ENCODE peak calls at places on chromosomes 4 and X, in seven cellular contexts. E, Q, A, N, H, O and T are unnamed samples.

GRCh38 chr4:183807420-183808101 is 97.5 kb upstream of the STOX2 start:
- DNase-seq in N (no peak), E (no peak), H (no peak), A (no peak), Q (no peak), O (no peak), T (no peak)

GRCh38 chrX:14038375-14039077 is 8.8 kb upstream of the GEMIN8 start:
- DNase-seq in N (no peak), H (no peak), A (no peak), Q (no peak), E (no peak), O (no peak), T (no peak)

GRCh38 chrX:154382483-154383069 is 3.5 kb downstream of the EMD start:
- DNase-seq in E (no peak), O (no peak), A (no peak), N (no peak), H (no peak), Q (no peak), T (no peak)

GRCh38 chr4:22850055-22850454 is 157.3 kb downstream of the GBA3 start:
- DNase-seq in O (no peak), N (no peak), A (no peak), E (no peak), H (no peak), Q (no peak), T (no peak)

GRCh38 chr4:76689079-76689817 is 208.7 kb downstream of the SOWAHB start:
- DNase-seq in Q (peak), E (peak), N (no peak), A (no peak), H (peak), O (peak), T (peak)

GRCh38 chrX:40418413-40419195 is 162.2 kb upstream of the ATP6AP2 start:
- DNase-seq in N (no peak), E (no peak), A (no peak), H (no peak), O (no peak), Q (peak), T (no peak)

GRCh38 chr4:11632488-11632887 is 203.8 kb upstream of the HS3ST1 start:
- DNase-seq in Q (no peak), N (peak), A (no peak), H (no peak), O (peak), E (no peak), T (no peak)

GRCh38 chr4:87044511-87045369 is 109.9 kb downstream of the AFF1 start:
- DNase-seq in Q (no peak), E (no peak), O (peak), A (no peak), N (no peak), H (no peak), T (peak)

GRCh38 chrX:48919360-48919821 is 567 bp upstream of the PIM2 start:
- DNase-seq in O (peak), H (no peak), N (no peak), E (no peak), Q (no peak), A (no peak), T (no peak)

GRCh38 chrX:153401133-153401764 is at the start of gene PNMA6E:
- DNase-seq in H (no peak), N (no peak), Q (no peak), E (no peak), O (no peak), A (no peak), T (no peak)

GRCh38 chr4:19239565-19239964 is 1012.1 kb upstream of the SLIT2 start:
- DNase-seq in A (no peak), Q (no peak), N (peak), E (no peak), H (no peak), O (peak), T (peak)

GRCh38 chr4:24810016-24810415 is 14.6 kb downstream of the SOD3 start:
- DNase-seq in N (peak), H (peak), A (no peak), E (no peak), Q (no peak), O (peak), T (peak)

GRCh38 chrX:25010784-25011588 is 4.8 kb downstream of the ARX start:
- DNase-seq in A (no peak), N (no peak), H (no peak), E (no peak), Q (no peak), O (no peak), T (no peak)

GRCh38 chr4:62018537-62018936 is 818.4 kb downstream of the ADGRL3 start:
- DNase-seq in O (no peak), H (no peak), E (no peak), Q (no peak), N (no peak), A (no peak), T (no peak)

DNA sequence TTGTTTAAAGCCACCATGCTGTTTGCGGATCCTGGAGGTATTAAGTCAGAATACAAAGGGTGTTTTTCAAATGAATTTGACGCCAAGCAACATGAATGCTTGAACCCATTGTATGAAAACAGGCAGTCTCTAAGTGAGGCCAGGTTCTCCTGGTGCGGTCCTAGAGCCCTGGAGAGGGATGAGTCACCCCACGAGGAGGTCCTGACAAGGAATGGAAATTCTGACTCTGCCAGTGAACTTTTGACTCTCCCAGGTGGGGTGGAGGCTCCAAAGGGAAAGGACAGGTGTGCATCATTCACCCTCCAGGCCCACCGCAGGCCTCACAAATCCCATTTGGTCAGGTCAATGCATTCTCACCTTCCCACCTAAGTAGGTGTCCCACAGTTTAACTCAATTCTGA is 1.5 kb downstream of the TRIM2 start:
- DNase-seq in N (peak), Q (no peak), O (peak), H (peak), A (no peak), E (peak), T (no peak)
- H3K4me3 ChIP-seq in N (no peak), Q (no peak), O (no peak), H (peak), A (peak), E (peak), T (no peak)

DNA sequence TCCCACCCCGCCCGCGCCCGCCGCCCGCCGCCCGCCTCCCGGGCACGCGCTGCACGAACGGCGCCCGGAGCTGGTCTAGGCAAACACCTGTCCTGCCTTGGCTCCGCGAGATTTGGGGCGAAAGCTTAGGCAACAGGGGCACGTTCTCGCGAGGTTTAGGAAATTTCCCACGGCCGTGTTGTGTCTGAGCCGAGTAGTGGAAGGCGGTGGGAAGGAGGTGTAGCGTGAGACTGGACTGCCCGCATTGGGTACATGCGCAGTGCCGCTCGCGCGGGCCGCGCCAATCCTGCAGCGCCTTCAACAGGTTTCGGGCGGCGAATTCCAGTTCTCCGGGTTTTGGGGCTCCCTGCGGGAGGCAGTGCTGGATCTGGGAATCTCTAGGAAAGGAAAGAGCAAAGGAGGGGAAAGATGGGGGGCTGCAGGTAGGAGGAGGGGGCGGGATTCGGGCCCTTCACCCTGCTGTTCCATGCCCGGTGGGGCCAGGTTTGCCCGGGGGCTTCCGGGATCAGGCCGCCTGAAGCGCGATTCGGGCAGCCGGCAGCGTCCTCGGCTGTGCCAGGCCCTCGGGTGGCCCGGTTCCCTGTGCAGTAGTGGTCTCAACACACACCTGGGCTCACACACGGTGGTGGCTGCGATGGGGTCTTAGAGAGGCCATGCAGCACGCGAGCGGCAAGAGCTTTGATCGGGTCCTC is 1.2 kb upstream of the RBPJ start:
- DNase-seq in E (peak), O (peak), Q (peak), H (peak), A (peak), N (peak), T (peak)
- TF ChIP-seq CTCF in E (no peak), O (no peak), Q (no peak), H (no peak), A (no peak), N (no peak), T (no peak)

GRCh38 chr4:143352052-143352451 is 15.4 kb downstream of the GAB1 start:
- DNase-seq in E (no peak), Q (no peak), A (no peak), H (peak), O (peak), N (peak), T (peak)

GRCh38 chr4:143346208-143346607 is 9.5 kb downstream of the GAB1 start:
- DNase-seq in N (no peak), O (no peak), H (no peak), Q (peak), A (no peak), E (no peak), T (no peak)

GRCh38 chr4:143351149-143351691 is 14.5 kb downstream of the GAB1 start:
- DNase-seq in Q (no peak), H (no peak), N (no peak), E (no peak), A (no peak), O (no peak), T (no peak)

GRCh38 chr4:143347495-143347894 is 10.8 kb downstream of the GAB1 start:
- DNase-seq in E (no peak), N (no peak), H (no peak), Q (no peak), O (no peak), A (no peak), T (no peak)

GRCh38 chr4:143348233-143349077 is 11.8 kb downstream of the GAB1 start:
- DNase-seq in A (no peak), N (no peak), H (peak), Q (no peak), O (no peak), E (no peak), T (no peak)
- H3K4me3 ChIP-seq in A (no peak), N (no peak), H (no peak), Q (no peak), O (no peak), E (no peak), T (no peak)

GRCh38 chr4:3783691-3784306 is 17.6 kb downstream of the ADRA2C start:
- DNase-seq in E (no peak), A (no peak), O (no peak), N (no peak), H (peak), Q (no peak), T (no peak)
- TF ChIP-seq CTCF in E (no peak), A (peak), O (no peak), N (peak), H (peak), Q (peak), T (no peak)

DNA sequence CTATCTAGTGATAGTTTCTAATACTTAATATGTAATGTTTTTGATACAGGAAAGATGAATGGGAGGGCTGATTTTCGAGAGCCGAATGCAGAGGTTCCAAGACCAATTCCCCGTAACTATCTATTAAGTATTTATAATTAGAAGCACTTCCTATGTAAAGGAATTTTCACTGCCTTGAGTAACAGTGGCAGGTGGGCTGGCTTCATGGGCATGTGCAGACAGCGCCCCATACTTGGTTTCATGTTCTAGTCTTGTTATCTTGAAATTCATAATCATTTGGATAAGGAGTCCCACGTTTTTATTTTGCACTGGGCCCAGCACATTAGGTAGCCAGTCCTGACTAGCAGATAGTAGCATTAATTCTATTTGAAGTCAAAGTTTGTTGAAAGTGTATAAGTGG is 1.7 kb downstream of the OCIAD1 start:
- DNase-seq in H (no peak), Q (no peak), O (no peak), N (no peak), A (no peak), E (no peak), T (no peak)
- H3K4me3 ChIP-seq in H (no peak), Q (no peak), O (no peak), N (no peak), A (peak), E (peak), T (peak)

GRCh38 chr4:48342559-48342878 is 1.2 kb downstream of the SLAIN2 start:
- DNase-seq in O (peak), H (no peak), E (no peak), N (no peak), A (no peak), Q (no peak), T (no peak)

GRCh38 chr4:48343531-48343930 is 2.2 kb downstream of the SLAIN2 start:
- DNase-seq in O (peak), N (peak), Q (no peak), H (no peak), A (no peak), E (no peak), T (peak)

GRCh38 chr4:48340905-48341775 is at the start of gene SLAIN2:
- DNase-seq in E (peak), N (peak), O (peak), Q (peak), H (peak), A (peak), T (peak)

GRCh38 chr4:48343035-48343434 is 1.7 kb downstream of the SLAIN2 start:
- DNase-seq in E (no peak), H (no peak), O (peak), Q (no peak), A (no peak), N (no peak), T (no peak)

DNA sequence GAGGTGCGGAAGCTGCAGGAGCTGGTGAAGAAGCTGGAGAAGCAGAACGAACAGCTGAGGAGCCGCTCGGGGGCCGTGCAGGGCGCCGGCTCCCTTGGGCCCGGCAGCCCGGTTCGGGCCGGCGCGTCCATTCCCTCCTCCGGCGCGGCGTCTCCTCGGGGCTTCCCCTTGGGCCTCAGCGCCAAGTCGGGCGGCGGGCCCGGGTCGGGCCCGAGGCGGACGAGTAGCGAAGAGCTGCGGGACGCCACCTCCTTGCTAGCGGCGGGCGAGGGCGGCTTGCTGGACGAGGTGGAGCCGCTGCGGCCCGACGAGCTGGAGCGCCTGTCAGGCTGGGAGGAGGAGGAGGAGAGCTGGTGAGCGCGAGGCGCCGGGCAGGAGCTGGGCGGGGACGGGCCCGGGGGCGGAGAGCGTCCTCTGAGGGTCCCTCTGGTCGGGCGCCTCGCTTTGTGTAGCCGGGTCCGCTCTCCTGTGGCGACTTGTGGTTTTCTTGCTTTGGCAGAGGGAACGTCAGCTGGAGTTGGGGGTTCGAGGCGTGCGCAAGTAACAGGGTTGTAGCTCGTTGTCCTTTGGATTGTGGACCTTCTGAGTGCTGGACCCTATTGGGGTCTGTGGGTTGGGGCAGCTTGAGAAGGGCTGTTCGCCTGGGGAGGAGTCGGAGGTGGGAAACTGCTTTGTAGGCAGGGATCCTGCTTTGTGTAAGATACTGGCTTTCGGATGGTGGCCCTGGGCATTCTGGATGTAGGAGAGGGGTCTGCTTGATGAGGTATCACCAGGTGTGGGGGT is 638 bp downstream of the SLAIN2 start:
- DNase-seq in A (no peak), N (no peak), O (peak), E (peak), H (peak), Q (peak), T (peak)
- TF ChIP-seq CTCF in A (no peak), N (no peak), O (no peak), E (no peak), H (no peak), Q (no peak), T (no peak)